ENCODE peak calls at places on chromosome 12, in eight cellular contexts. L is endodermal cell, T is spleen, R is ovary, E is HCT116, Z is IMR-90, N is hepatocyte, Y is tibial artery. M is an unnamed sample.

GRCh38 chr12:16603916-16604575 is 1.9 kb downstream of the LMO3 start:
- DNase-seq in R (no peak), L (peak), E (no peak), Z (no peak), T (no peak), N (no peak), Y (no peak), M (no peak)

GRCh38 chr12:40959041-40959440 is 229.1 kb upstream of the PDZRN4 start:
- DNase-seq in Y (no peak), E (no peak), T (no peak), L (no peak), Z (peak), N (no peak), R (no peak), M (no peak)

GRCh38 chr12:94140556-94140955 is 7.8 kb upstream of the PLXNC1 start:
- DNase-seq in L (peak), R (no peak), T (peak), E (peak), Z (peak), Y (no peak), N (peak), M (no peak)

GRCh38 chr12:46524778-46525177 is 152.2 kb upstream of the SLC38A2 start:
- DNase-seq in L (no peak), T (no peak), R (peak), N (peak), Z (peak), Y (peak), E (no peak), M (peak)

GRCh38 chr12:88958153-88958552 is 377.9 kb upstream of the KITLG start:
- DNase-seq in L (no peak), Z (no peak), E (no peak), T (no peak), R (no peak), N (no peak), Y (no peak), M (no peak)

GRCh38 chr12:24902521-24903304 is 46.2 kb downstream of the BCAT1 start:
- DNase-seq in L (peak), N (peak), Z (no peak), T (peak), E (no peak), Y (no peak), R (no peak), M (no peak)

GRCh38 chr12:24307716-24308335 is 358.4 kb upstream of the SOX5 start:
- DNase-seq in Y (no peak), N (no peak), T (no peak), E (no peak), L (no peak), Z (no peak), R (no peak), M (no peak)

GRCh38 chr12:89166525-89166934 is 185.8 kb downstream of the DUSP6 start:
- DNase-seq in T (no peak), L (no peak), R (no peak), Y (no peak), N (no peak), Z (peak), E (no peak), M (no peak)

GRCh38 chr12:69042970-69043369 is 110.0 kb upstream of the CPM start:
- DNase-seq in Y (no peak), L (peak), R (no peak), E (no peak), Z (no peak), N (no peak), T (no peak), M (no peak)

GRCh38 chr12:75315518-75315917 is 14.6 kb downstream of the CAPS2 start:
- DNase-seq in R (no peak), T (no peak), Y (no peak), L (no peak), N (no peak), Z (peak), E (no peak), M (no peak)

GRCh38 chr12:49039421-49040363 is 20.9 kb downstream of the KMT2D start:
- DNase-seq in L (no peak), Z (no peak), E (no peak), R (no peak), T (no peak), N (no peak), Y (no peak), M (no peak)

GRCh38 chr12:67667276-67668073 is 18.9 kb downstream of the DYRK2 start:
- DNase-seq in Z (no peak), R (peak), N (no peak), Y (peak), E (no peak), L (no peak), T (no peak), M (peak)

GRCh38 chr12:106898001-106898966 is 57.4 kb upstream of the TMEM263 start:
- DNase-seq in T (no peak), Y (no peak), Z (no peak), N (peak), E (no peak), L (no peak), R (no peak), M (no peak)

GRCh38 chr12:96208801-96209534 is 14.8 kb downstream of the ELK3 start:
- DNase-seq in N (no peak), T (peak), R (no peak), Y (no peak), Z (no peak), E (no peak), L (no peak), M (no peak)

GRCh38 chr12:50572275-50572674 is 67.5 kb downstream of the DIP2B start:
- DNase-seq in E (no peak), Y (peak), Z (peak), N (peak), R (no peak), T (no peak), L (no peak), M (no peak)

GRCh38 chr12:69732088-69732487 is 6.6 kb upstream of the RAB3IP start:
- DNase-seq in N (no peak), T (no peak), Z (no peak), R (no peak), Y (no peak), L (no peak), E (no peak), M (no peak)

GRCh38 chr12:6116481-6117021 is 7.9 kb downstream of the VWF start:
- DNase-seq in T (peak), R (no peak), Y (no peak), L (peak), Z (peak), N (no peak), E (no peak), M (peak)

GRCh38 chr12:108594-108993 is 42.0 kb downstream of the IQSEC3 start:
- DNase-seq in N (no peak), Z (no peak), R (no peak), E (no peak), L (no peak), Y (no peak), T (no peak), M (no peak)

GRCh38 chr12:100927825-100928224 is 133.2 kb downstream of the ANO4 start:
- DNase-seq in N (no peak), Z (peak), L (no peak), Y (no peak), R (no peak), E (peak), T (no peak), M (no peak)

GRCh38 chr12:70002097-70002911 is 177.3 kb downstream of the MYRFL start:
- DNase-seq in T (no peak), R (peak), Z (no peak), L (no peak), E (no peak), N (no peak), Y (no peak), M (no peak)

GRCh38 chr12:55703976-55704761 is 3.5 kb downstream of the ITGA7 start:
- DNase-seq in Z (peak), N (no peak), R (no peak), L (no peak), Y (peak), E (no peak), T (peak), M (no peak)

GRCh38 chr12:51972849-51973273 is 21.4 kb downstream of the ACVR1B start:
- DNase-seq in R (no peak), N (peak), Y (peak), Z (peak), T (peak), E (no peak), L (no peak), M (peak)

GRCh38 chr12:68831272-68831671 is 23.3 kb downstream of the MDM2 start:
- DNase-seq in T (no peak), N (no peak), Z (no peak), E (no peak), Y (no peak), R (no peak), L (peak), M (no peak)

GRCh38 chr12:47867496-47867941 is 37.3 kb downstream of the VDR start:
- DNase-seq in Z (peak), N (peak), E (no peak), Y (no peak), T (peak), L (no peak), R (no peak), M (no peak)

GRCh38 chr12:49288412-49288853 is 6.5 kb upstream of the PRPH start:
- DNase-seq in L (peak), E (peak), Y (peak), R (peak), Z (peak), T (peak), N (peak), M (peak)

GRCh38 chr12:7113389-7113871 is 4.4 kb upstream of the C1RL start:
- DNase-seq in L (peak), R (no peak), T (no peak), N (peak), E (no peak), Y (peak), Z (peak), M (no peak)

GRCh38 chr12:11576104-11576503 is 73.4 kb upstream of the ETV6 start:
- DNase-seq in R (no peak), N (no peak), Z (peak), Y (no peak), L (no peak), E (no peak), T (no peak), M (no peak)

GRCh38 chr12:48122065-48122834 is 3.1 kb downstream of the PFKM start:
- DNase-seq in R (no peak), Y (no peak), Z (no peak), E (no peak), N (no peak), L (no peak), T (no peak), M (no peak)

GRCh38 chr12:12665194-12665593 is 30.8 kb downstream of the GPR19 start:
- DNase-seq in Y (no peak), E (no peak), Z (no peak), T (no peak), R (no peak), N (no peak), L (peak), M (no peak)

GRCh38 chr12:66497000-66497897 is 181.6 kb downstream of the GRIP1 start:
- DNase-seq in N (no peak), E (no peak), T (no peak), Y (no peak), Z (no peak), R (no peak), L (peak), M (no peak)

GRCh38 chr12:12608557-12608957 is 3.1 kb upstream of the CREBL2 start:
- DNase-seq in E (no peak), Y (no peak), Z (peak), R (no peak), T (no peak), N (no peak), L (no peak), M (no peak)

GRCh38 chr12:69868695-69869094 is 43.7 kb downstream of the MYRFL start:
- DNase-seq in T (no peak), Y (no peak), E (no peak), Z (no peak), R (no peak), L (no peak), N (no peak), M (no peak)

GRCh38 chr12:97745406-97746101 is 282.9 kb downstream of the RMST start:
- DNase-seq in L (no peak), Z (no peak), T (no peak), Y (no peak), R (no peak), N (no peak), E (no peak), M (no peak)
- H3K27ac ChIP-seq in L (no peak), Z (no peak), T (no peak), Y (no peak), R (no peak), N (no peak), E (no peak), M (no peak)

GRCh38 chr12:132068250-132068649 is 75.9 kb downstream of the DDX51 start:
- DNase-seq in E (no peak), Z (no peak), N (no peak), L (no peak), Y (no peak), T (no peak), R (no peak), M (no peak)
- TF ChIP-seq CTCF in E (no peak), Z (no peak), N (no peak), L (no peak), Y (no peak), T (no peak), R (no peak), M (no peak)

GRCh38 chr12:87025976-87026375 is 769.8 kb upstream of the MGAT4C start:
- DNase-seq in Y (no peak), E (no peak), N (no peak), R (no peak), Z (no peak), T (no peak), L (no peak), M (no peak)

GRCh38 chr12:87020071-87020470 is 763.9 kb upstream of the MGAT4C start:
- DNase-seq in T (no peak), Y (no peak), L (no peak), R (no peak), E (no peak), Z (no peak), N (no peak), M (no peak)

DNA sequence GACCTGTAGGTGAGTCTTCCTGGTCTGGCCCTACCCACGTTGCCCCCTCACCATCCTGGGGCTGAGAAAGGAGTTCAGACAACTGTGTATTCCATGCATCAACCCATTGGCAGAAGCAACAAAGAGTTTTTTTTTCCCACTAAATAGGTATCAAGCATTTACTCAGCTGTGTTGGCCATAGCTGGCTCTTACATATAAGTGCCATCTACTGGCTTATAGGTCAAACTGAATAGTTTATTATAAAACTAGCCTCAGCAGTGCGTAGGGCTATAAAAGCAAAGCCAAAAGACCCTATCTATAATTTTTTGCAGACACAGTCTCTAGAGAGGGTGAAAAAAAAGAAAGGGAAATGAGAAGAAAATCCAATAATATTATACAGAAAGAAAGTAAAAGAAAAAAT is 765.2 kb upstream of the MGAT4C start:
- DNase-seq in N (no peak), R (no peak), L (no peak), Z (no peak), T (no peak), E (no peak), Y (no peak), M (no peak)
- H3K4me3 ChIP-seq in N (no peak), R (no peak), L (no peak), Z (no peak), T (no peak), E (no peak), Y (no peak), M (no peak)

GRCh38 chr12:91382081-91382543 is 199.5 kb upstream of the DCN start:
- DNase-seq in R (peak), Y (peak), N (peak), L (peak), Z (peak), T (peak), E (peak), M (peak)
- H3K27ac ChIP-seq in R (peak), Y (peak), N (peak), L (peak), Z (peak), T (peak), E (no peak), M (peak)